ENCODE peak calls at places on chromosome 3, in nine cellular contexts. A is IMR-90, P is astrocyte of the cerebellum, X is tibial artery, C is dorsolateral prefrontal cortex, I is uterus, J is PC-3, Y is fibroblast of lung, R is left ventricle myocardium inferior. V is an unnamed sample.
A peak's percentile ranks its signal among the peaks of the same experiment; 100 is the strongest.

GRCh38 chr3:100875239-100875638 is 118.0 kb downstream of the ABI3BP start:
- DNase-seq in J (peak; percentile 98), A (peak; percentile 88), I (peak; percentile 30), R (peak; percentile 71), Y (peak; percentile 83), C (no peak), X (peak; percentile 37), P (peak; percentile 83), V (peak; percentile 32)

GRCh38 chr3:32818431-32819085 is 761 bp downstream of the TRIM71 start:
- DNase-seq in P (no peak), I (no peak), X (no peak), Y (no peak), J (no peak), C (no peak), A (no peak), R (no peak), V (no peak)

GRCh38 chr3:109532257-109533216 is 195.2 kb upstream of the DPPA4 start:
- DNase-seq in A (peak; percentile 83), I (no peak), X (no peak), Y (peak; percentile 81), J (peak; percentile 78), P (peak; percentile 79), C (peak; percentile 26), R (no peak), V (peak; percentile 11)

GRCh38 chr3:41175365-41175764 is 23.9 kb upstream of the CTNNB1 start:
- DNase-seq in P (no peak), Y (no peak), A (no peak), X (no peak), C (no peak), R (no peak), I (no peak), J (no peak), V (no peak)

GRCh38 chr3:184351511-184352148 is 9.8 kb downstream of the CLCN2 start:
- DNase-seq in I (no peak), C (no peak), Y (no peak), R (no peak), X (no peak), P (no peak), J (no peak), A (no peak), V (no peak)

GRCh38 chr3:5188419-5189405 is 1.2 kb downstream of the EDEM1 start:
- DNase-seq in I (no peak), P (no peak), J (peak; percentile 49), C (no peak), Y (peak; percentile 30), X (no peak), R (no peak), A (peak; percentile 17), V (no peak)

GRCh38 chr3:37974121-37974927 is 16.3 kb upstream of the VILL start:
- DNase-seq in R (peak; percentile 46), A (peak; percentile 48), Y (peak; percentile 36), X (peak; percentile 66), C (peak; percentile 54), J (peak; percentile 74), P (peak; percentile 39), I (peak; percentile 50), V (no peak)

GRCh38 chr3:123312331-123313265 is 110.9 kb downstream of the SEC22A start:
- DNase-seq in X (no peak), J (no peak), R (no peak), A (peak; percentile 4), P (no peak), Y (no peak), I (no peak), C (no peak), V (no peak)

GRCh38 chr3:151906751-151907150 is 33.3 kb downstream of the SUCNR1 start:
- DNase-seq in Y (peak; percentile 59), X (no peak), J (no peak), I (no peak), P (no peak), C (no peak), R (no peak), A (no peak), V (no peak)

GRCh38 chr3:146313411-146314111 is 62.7 kb upstream of the PLSCR4 start:
- DNase-seq in A (peak; percentile 90), P (peak; percentile 28), Y (peak; percentile 93), C (no peak), R (no peak), J (peak; percentile 88), I (no peak), X (no peak), V (peak; percentile 67)

GRCh38 chr3:167651820-167652219 is 1.9 kb downstream of the WDR49 start:
- DNase-seq in C (no peak), J (no peak), X (no peak), Y (no peak), P (no peak), R (no peak), A (no peak), I (no peak), V (no peak)

GRCh38 chr3:96760956-96761355 is 53.4 kb upstream of the EPHA6 start:
- DNase-seq in J (no peak), C (no peak), P (no peak), R (no peak), Y (no peak), I (no peak), X (no peak), A (no peak), V (no peak)

GRCh38 chr3:48982686-48983085 is 7.4 kb upstream of the P4HTM start:
- DNase-seq in P (no peak), A (no peak), Y (no peak), R (no peak), I (no peak), J (no peak), X (no peak), C (no peak), V (no peak)

GRCh38 chr3:9468460-9468859 is 71.0 kb downstream of the SETD5 start:
- DNase-seq in A (peak; percentile 37), I (no peak), C (no peak), R (no peak), J (no peak), Y (peak; percentile 9), X (no peak), P (no peak), V (no peak)

GRCh38 chr3:123290107-123290930 is 88.6 kb downstream of the SEC22A start:
- DNase-seq in I (no peak), J (no peak), Y (no peak), R (no peak), A (no peak), X (no peak), C (no peak), P (no peak), V (no peak)

GRCh38 chr3:134373942-134374790 is at the start of gene AMOTL2:
- DNase-seq in P (peak; percentile 95), R (peak; percentile 91), A (peak; percentile 97), I (peak; percentile 91), Y (peak; percentile 96), C (peak; percentile 85), J (peak; percentile 90), X (peak; percentile 83), V (peak; percentile 90)

GRCh38 chr3:125186261-125186770 is 26.2 kb downstream of the SLC12A8 start:
- DNase-seq in I (no peak), J (no peak), Y (peak; percentile 60), C (peak; percentile 59), A (peak; percentile 71), X (no peak), R (no peak), P (no peak), V (no peak)

GRCh38 chr3:183884437-183885296 is at the start of gene PARL:
- DNase-seq in A (peak; percentile 81), X (peak; percentile 97), R (peak; percentile 96), P (peak; percentile 70), Y (peak; percentile 79), I (peak; percentile 94), J (peak; percentile 94), C (peak; percentile 96), V (peak; percentile 42)

GRCh38 chr3:27589795-27590194 is 105.6 kb upstream of the SLC4A7 start:
- DNase-seq in P (no peak), R (no peak), C (no peak), Y (peak; percentile 80), J (no peak), A (peak; percentile 65), I (no peak), X (no peak), V (no peak)

GRCh38 chr3:61828158-61828874 is 266.9 kb downstream of the PTPRG start:
- DNase-seq in I (no peak), X (no peak), P (no peak), A (no peak), Y (no peak), R (no peak), J (no peak), C (no peak), V (no peak)

DNA sequence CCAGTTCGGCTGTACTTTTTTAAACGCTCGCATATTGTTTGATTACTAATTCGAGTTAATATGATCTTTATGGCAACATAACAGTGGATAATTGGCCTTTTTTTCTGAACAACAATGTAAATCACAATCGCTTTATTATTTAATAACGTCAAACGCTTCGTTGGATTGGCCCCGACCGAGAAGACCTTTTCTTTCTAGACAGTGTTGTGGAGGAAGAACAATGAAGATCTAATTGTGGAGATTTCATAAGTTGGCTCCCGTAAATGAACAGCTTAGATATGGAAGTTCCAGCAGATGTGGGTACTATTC is 12.7 kb downstream of the SOX2 start:
- DNase-seq in C (no peak), J (no peak), P (no peak), A (no peak), Y (no peak), R (no peak), I (no peak), X (no peak), V (no peak)
- H3K4me3 ChIP-seq in C (peak overlapping the region; percentile 30), J (no peak overlapping the region), P (peak overlapping the region; percentile 12), A (no peak overlapping the region), Y (no peak overlapping the region), R (no peak overlapping the region), I (no peak overlapping the region), X (no peak overlapping the region), V (no peak overlapping the region)

GRCh38 chr3:190261015-190261414 is 61.2 kb downstream of the CLDN1 start:
- DNase-seq in X (no peak), R (no peak), P (no peak), A (peak; percentile 18), C (no peak), J (no peak), Y (no peak), I (no peak), V (no peak)
- TF ChIP-seq CTCF in X (no peak), R (no peak), P (no peak), A (no peak), C (no peak), J (no peak), Y (no peak), I (no peak), V (no peak)

GRCh38 chr3:182182531-182182968 is 470.8 kb downstream of the SOX2 start:
- DNase-seq in P (peak; percentile 32), R (no peak), J (peak; percentile 71), A (no peak), I (no peak), Y (peak; percentile 57), X (no peak), C (no peak), V (no peak)
- H3K4me3 ChIP-seq in P (no peak overlapping the region), R (no peak overlapping the region), J (no peak overlapping the region), A (no peak overlapping the region), I (no peak overlapping the region), Y (no peak overlapping the region), X (no peak overlapping the region), C (no peak overlapping the region), V (no peak overlapping the region)

DNA sequence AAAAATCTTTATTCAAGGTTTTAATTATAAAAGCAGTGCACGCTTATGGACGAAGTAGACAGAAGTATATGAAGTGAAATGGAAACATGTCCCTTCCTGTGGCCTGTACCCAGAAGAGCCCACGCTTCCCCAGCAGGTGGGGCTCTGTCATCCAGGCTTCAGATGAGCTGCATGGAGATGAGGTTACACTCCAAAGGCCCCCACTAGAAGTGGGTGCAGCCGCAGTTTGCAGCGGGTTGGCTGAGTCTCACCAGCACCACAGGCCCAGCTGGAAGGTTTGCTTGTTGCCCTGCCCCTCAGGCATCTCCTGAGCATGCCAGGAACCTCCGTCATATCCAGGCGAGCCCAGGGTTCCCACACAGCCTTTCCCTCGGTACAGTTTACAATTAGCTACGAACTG is 33.1 kb downstream of the PRR20G start:
- DNase-seq in C (no peak), P (no peak), R (no peak), X (no peak), Y (no peak), I (no peak), J (peak; percentile 38), A (no peak), V (no peak)
- TF ChIP-seq CTCF in C (no peak), P (no peak), R (no peak), X (no peak), Y (no peak), I (no peak), J (peak; percentile 50), A (peak; percentile 13), V (peak; percentile 46)

V was measured in AG09309.